ENCODE peak calls at places on chromosomes 11 and 22, in four cellular contexts. Y is body of pancreas; A is progenitor cell of endocrine pancreas; Q is CD4-positive, alpha-beta T cell. I is an unnamed sample.

GRCh38 chr22:48885919-48886305 is 941.8 kb downstream of the BRD1 start:
- DNase-seq in Q (no peak), Y (no peak), A (no peak), I (no peak)

GRCh38 chr11:34308049-34308692 is 49.6 kb downstream of the ABTB2 start:
- DNase-seq in A (no peak), Y (no peak), Q (no peak), I (no peak)

GRCh38 chr22:20031732-20032406 is 11.0 kb downstream of the TANGO2 start:
- DNase-seq in Q (peak), A (no peak), Y (no peak), I (no peak)

GRCh38 chr11:68357568-68357967 is 45.2 kb downstream of the LRP5 start:
- DNase-seq in A (no peak), Y (no peak), Q (no peak), I (no peak)

GRCh38 chr11:111743700-111744099 is 22.5 kb downstream of the PPP2R1B start:
- DNase-seq in Q (no peak), A (no peak), Y (no peak), I (no peak)

GRCh38 chr11:88016392-88017020 is 158.7 kb downstream of the RAB38 start:
- DNase-seq in A (peak), Y (peak), Q (peak), I (peak)

GRCh38 chr11:926341-926916 is 759 bp downstream of the AP2A2 start:
- DNase-seq in Y (peak), A (no peak), Q (peak), I (no peak)

GRCh38 chr11:123084454-123084853 is 22.5 kb upstream of the HSPA8 start:
- DNase-seq in Q (no peak), Y (no peak), A (no peak), I (no peak)

GRCh38 chr11:69949327-69949726 is 128.8 kb upstream of the ANO1 start:
- DNase-seq in Y (peak), A (no peak), Q (no peak), I (no peak)

GRCh38 chr22:20403779-20404140 is 9.8 kb downstream of the ZNF74 start:
- DNase-seq in A (no peak), Y (no peak), Q (no peak), I (no peak)

GRCh38 chr11:76683496-76684095 is 13.0 kb upstream of the LRRC32 start:
- DNase-seq in Y (no peak), A (no peak), Q (no peak), I (no peak)

GRCh38 chr11:130473056-130473794 is 24.8 kb downstream of the ADAMTS15 start:
- DNase-seq in Q (no peak), A (no peak), Y (no peak), I (no peak)

GRCh38 chr11:93236741-93237675 is 39.2 kb upstream of the SLC36A4 start:
- DNase-seq in Y (peak), Q (no peak), A (no peak), I (no peak)

GRCh38 chr11:67700548-67701262 is 26.3 kb upstream of the ALDH3B2 start:
- DNase-seq in A (no peak), Y (no peak), Q (no peak), I (no peak)

GRCh38 chr22:38398609-38399401 is 56.2 kb downstream of the KCNJ4 start:
- DNase-seq in Y (peak), Q (peak), A (peak), I (no peak)

GRCh38 chr11:111059726-111060125 is 185.8 kb upstream of the POU2AF2 start:
- DNase-seq in A (no peak), Q (no peak), Y (no peak), I (no peak)

GRCh38 chr11:20248345-20248744 is 88.1 kb upstream of the DBX1 start:
- DNase-seq in Q (no peak), A (no peak), Y (no peak), I (no peak)

GRCh38 chr22:22692707-22693530 is 48.5 kb downstream of the GGTLC2 start:
- DNase-seq in Q (peak), A (peak), Y (peak), I (no peak)

GRCh38 chr22:42202669-42203068 is 67.8 kb downstream of the TCF20 start:
- DNase-seq in Q (peak), Y (no peak), A (no peak), I (no peak)

GRCh38 chr11:132499661-132500060 is 1032.6 kb downstream of the OPCML start:
- DNase-seq in Q (no peak), A (no peak), Y (no peak), I (no peak)

GRCh38 chr22:21652547-21653545 is 10.7 kb downstream of the SDF2L1 start:
- DNase-seq in A (no peak), Y (no peak), Q (no peak), I (no peak)

GRCh38 chr22:25696763-25697710 is 45.0 kb upstream of the MYO18B start:
- DNase-seq in A (no peak), Q (no peak), Y (no peak), I (no peak)

GRCh38 chr22:26561756-26562417 is 28.0 kb downstream of the TPST2 start:
- DNase-seq in Q (no peak), Y (peak), A (no peak), I (no peak)

GRCh38 chr22:44172370-44173108 is 8.2 kb upstream of the PARVG start:
- DNase-seq in A (no peak), Y (peak), Q (no peak), I (no peak)

GRCh38 chr22:46833228-46833627 is 70.8 kb downstream of the TBC1D22A start:
- DNase-seq in Y (peak), Q (no peak), A (no peak), I (no peak)

GRCh38 chr22:40289991-40290459 is 56.3 kb upstream of the ADSL start:
- DNase-seq in Y (no peak), Q (peak), A (no peak), I (no peak)

GRCh38 chr11:17473071-17473744 is 3.4 kb downstream of the ABCC8 start:
- DNase-seq in A (no peak), Q (no peak), Y (no peak), I (no peak)

GRCh38 chr11:35711173-35711910 is 48.8 kb downstream of the TRIM44 start:
- DNase-seq in Q (no peak), A (no peak), Y (no peak), I (no peak)
- TF ChIP-seq CTCF in Q (no peak), A (no peak), Y (peak), I (no peak)

GRCh38 chr11:40125054-40125453 is 1334.4 kb downstream of the LRRC4C start:
- DNase-seq in A (no peak), Y (no peak), Q (no peak), I (no peak)
- TF ChIP-seq CTCF in A (peak), Y (peak), Q (no peak), I (no peak)

GRCh38 chr11:74397531-74398243 is 546 bp downstream of the PGM2L1 start:
- DNase-seq in Q (peak), A (peak), Y (peak), I (no peak)
- TF ChIP-seq CTCF in Q (peak), A (peak), Y (peak), I (no peak)

GRCh38 chr11:104997288-104997687 is 25.7 kb downstream of the CASP5 start:
- DNase-seq in Y (no peak), Q (no peak), A (no peak), I (no peak)
- TF ChIP-seq CTCF in Y (peak), Q (no peak), A (no peak), I (no peak)

GRCh38 chr11:86571273-86571948 is 101.0 kb downstream of the ME3 start:
- DNase-seq in A (peak), Y (no peak), Q (no peak), I (no peak)
- TF ChIP-seq CTCF in A (peak), Y (peak), Q (no peak), I (peak)

GRCh38 chr11:12813371-12814225 is 139.4 kb downstream of the TEAD1 start:
- DNase-seq in A (no peak), Q (no peak), Y (no peak), I (no peak)
- TF ChIP-seq CTCF in A (no peak), Q (no peak), Y (no peak), I (no peak)

DNA sequence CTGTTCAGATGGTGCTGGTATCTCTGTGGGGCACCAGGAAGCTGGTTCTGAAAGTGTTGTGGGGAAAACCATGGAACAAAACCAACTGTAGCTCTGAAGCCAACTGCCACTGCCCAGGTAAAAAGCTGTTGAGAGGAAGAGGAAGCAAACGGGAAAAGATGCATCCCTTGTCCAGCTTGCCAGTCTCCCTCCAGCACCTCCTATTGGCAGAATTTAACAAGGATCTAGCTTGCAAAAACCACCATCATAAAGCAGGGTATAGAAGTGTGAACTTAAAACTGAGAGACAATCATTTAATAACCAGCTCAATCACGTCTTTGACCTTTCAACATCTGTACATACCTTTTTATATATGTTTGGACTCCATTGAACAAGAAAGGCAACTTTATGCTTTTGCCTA is 4.5 kb downstream of the PATE1 start:
- DNase-seq in A (no peak), Q (no peak), Y (no peak), I (no peak)
- TF ChIP-seq CTCF in A (no peak), Q (no peak), Y (no peak), I (no peak)

GRCh38 chr11:15035283-15035682 is 38.1 kb upstream of the CALCB start:
- DNase-seq in Y (no peak), Q (no peak), A (no peak), I (no peak)

GRCh38 chr11:15034687-15035267 is 38.6 kb upstream of the CALCB start:
- DNase-seq in Y (no peak), Q (no peak), A (no peak), I (no peak)

DNA sequence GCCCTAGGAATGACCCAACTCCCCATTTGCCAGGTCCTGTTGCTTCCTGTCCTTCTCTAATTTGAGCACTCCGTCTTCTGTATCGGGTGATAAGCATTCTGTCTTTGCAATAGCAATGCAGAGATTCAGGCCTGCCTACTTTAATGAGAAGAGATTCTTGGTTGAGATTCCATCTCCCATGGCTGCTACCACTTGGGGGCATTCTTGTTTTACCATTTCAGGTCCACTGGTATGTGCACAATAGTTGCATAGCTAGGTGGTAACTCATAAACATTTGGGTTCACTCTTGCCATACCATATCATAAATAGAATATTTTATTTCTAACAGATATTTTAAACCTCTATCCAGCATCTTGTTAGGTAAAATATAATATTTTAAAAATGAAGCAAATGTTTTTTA is 34.4 kb upstream of the CALCB start:
- DNase-seq in A (no peak), Y (no peak), Q (no peak), I (no peak)
- TF ChIP-seq CTCF in A (no peak), Y (no peak), Q (no peak), I (peak)

GRCh38 chr11:73017024-73017751 is 124.9 kb downstream of the FCHSD2 start:
- DNase-seq in Q (no peak), Y (no peak), A (no peak), I (no peak)

GRCh38 chr11:73024646-73025045 is 117.5 kb downstream of the FCHSD2 start:
- DNase-seq in Y (no peak), A (no peak), Q (no peak), I (no peak)

GRCh38 chr11:73019448-73019847 is 122.7 kb downstream of the FCHSD2 start:
- DNase-seq in A (no peak), Y (no peak), Q (no peak), I (no peak)

DNA sequence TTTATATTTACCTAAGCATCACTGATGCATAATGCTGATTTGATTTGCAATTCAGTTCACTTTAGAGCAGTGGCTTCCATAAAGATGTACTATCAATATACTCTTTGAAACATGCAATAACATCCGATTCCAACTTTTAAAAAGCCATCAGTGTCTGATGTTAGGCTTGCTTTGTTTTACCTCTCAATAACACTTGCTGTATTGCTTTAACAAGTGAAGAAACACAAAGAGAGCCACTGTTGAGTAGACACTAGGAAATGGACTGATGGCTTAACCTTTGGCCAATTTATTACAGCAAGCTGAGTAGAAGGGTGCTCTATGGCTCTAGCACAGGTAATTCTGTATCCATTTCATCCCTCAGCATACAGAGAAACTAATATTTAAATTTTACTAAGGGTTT is 122.1 kb downstream of the FCHSD2 start:
- DNase-seq in Y (no peak), A (no peak), Q (no peak), I (no peak)
- TF ChIP-seq CTCF in Y (no peak), A (no peak), Q (no peak), I (no peak)

I was measured in AG09319.